ENCODE peak calls at places on chromosomes 5 and 9, in nine cellular contexts. A is stimulated activated CD4-positive, alpha-beta T cell treated with anti-CD3 and anti-CD28 coated beads, Interleukin-15, amount 100 ng/mL, for 24 hours; H is hippocampal formation; C is kidney tubule cell; J is natural killer cell; Z is AG09309; L is suprapubic skin; Q is pancreas; S is A673. M is an unnamed sample.

GRCh38 chr9:69532359-69532758 is 139.8 kb downstream of the APBA1 start:
- DNase-seq in Q (no peak), J (no peak), C (no peak), S (no peak), A (no peak), H (no peak), Z (no peak), L (no peak), M (no peak)

GRCh38 chr5:76733049-76733417 is 17.1 kb downstream of the F2R start:
- DNase-seq in Z (no peak), J (peak; percentile 54), C (no peak), L (no peak), Q (no peak), H (no peak), S (no peak), A (peak; percentile 12), M (no peak)

GRCh38 chr5:173010021-173010420 is 26.4 kb downstream of the ATP6V0E1 start:
- DNase-seq in A (peak; percentile 25), H (no peak), S (no peak), C (peak; percentile 25), L (peak; percentile 20), Z (no peak), Q (no peak), J (no peak), M (no peak)

GRCh38 chr9:112443200-112443599 is 43.4 kb upstream of the KIAA1958 start:
- DNase-seq in Z (peak; percentile 7), C (peak; percentile 6), S (peak; percentile 44), Q (no peak), J (no peak), H (peak; percentile 5), A (no peak), L (no peak), M (no peak)

GRCh38 chr9:98097836-98098235 is 21.2 kb downstream of the TRIM14 start:
- DNase-seq in L (peak; percentile 72), C (peak; percentile 28), S (no peak), J (no peak), H (no peak), A (peak; percentile 59), Z (no peak), Q (no peak), M (no peak)

GRCh38 chr5:147081256-147081872 is 153.5 kb upstream of the STK32A start:
- DNase-seq in L (no peak), H (peak; percentile 87), S (no peak), C (peak; percentile 24), Z (no peak), A (no peak), Q (no peak), J (no peak), M (peak; percentile 81)

GRCh38 chr5:33423018-33423630 is 17.6 kb upstream of the TARS1 start:
- DNase-seq in A (no peak), H (peak; percentile 10), S (peak; percentile 48), Q (no peak), Z (no peak), C (peak; percentile 40), J (no peak), L (no peak), M (no peak)

GRCh38 chr5:127290946-127291763 is 559 bp downstream of the MEGF10 start:
- DNase-seq in A (no peak), Z (no peak), C (peak; percentile 3), H (no peak), J (no peak), Q (no peak), S (no peak), L (no peak), M (no peak)